ENCODE peak calls at places on chromosomes 7 and 10, in five cellular contexts. S, K, V, J and P are unnamed samples.

GRCh38 chr10:103578782-103579382 is 85.4 kb downstream of the NEURL1 start:
- DNase-seq in S (no peak), K (peak), V (no peak), J (peak), P (no peak)

GRCh38 chr7:34160261-34160752 is 255.0 kb downstream of the BMPER start:
- DNase-seq in S (no peak), K (no peak), V (no peak), J (no peak), P (no peak)

GRCh38 chr7:139095194-139095659 is 14.3 kb downstream of the ZC3HAV1 start:
- DNase-seq in S (no peak), K (no peak), V (peak), J (peak), P (no peak)

GRCh38 chr10:73471226-73471625 is 24.6 kb downstream of the PPP3CB start:
- DNase-seq in S (no peak), K (no peak), V (no peak), J (no peak), P (no peak)

GRCh38 chr10:48459270-48460147 is 145.4 kb downstream of the ARHGAP22 start:
- DNase-seq in S (no peak), K (no peak), V (no peak), J (no peak), P (no peak)

GRCh38 chr7:4613855-4614548 is 68.1 kb upstream of the FOXK1 start:
- DNase-seq in S (peak), K (no peak), V (no peak), J (no peak), P (no peak)

GRCh38 chr7:122833888-122834570 is 52.2 kb downstream of the CADPS2 start:
- DNase-seq in S (no peak), K (no peak), V (no peak), J (no peak), P (no peak)

GRCh38 chr7:36967387-36967786 is 243.1 kb upstream of the AOAH start:
- DNase-seq in S (peak), K (peak), V (no peak), J (peak), P (peak)

GRCh38 chr10:71087622-71088021 is 124.7 kb upstream of the UNC5B start:
- DNase-seq in S (no peak), K (no peak), V (no peak), J (peak), P (peak)

GRCh38 chr10:71084818-71085126 is 127.6 kb upstream of the UNC5B start:
- DNase-seq in S (no peak), K (no peak), V (no peak), J (no peak), P (no peak)

GRCh38 chr10:71084061-71084817 is 128.1 kb upstream of the UNC5B start:
- DNase-seq in S (no peak), K (no peak), V (no peak), J (no peak), P (no peak)

GRCh38 chr10:71086439-71087080 is 125.8 kb upstream of the UNC5B start:
- DNase-seq in S (no peak), K (no peak), V (no peak), J (peak), P (no peak)

GRCh38 chr10:71085689-71086438 is 126.5 kb upstream of the UNC5B start:
- DNase-seq in S (no peak), K (no peak), V (no peak), J (peak), P (no peak)
- TF ChIP-seq FOXM1 in S (no peak), K (no peak), V (no peak), J (no peak), P (no peak)

DNA sequence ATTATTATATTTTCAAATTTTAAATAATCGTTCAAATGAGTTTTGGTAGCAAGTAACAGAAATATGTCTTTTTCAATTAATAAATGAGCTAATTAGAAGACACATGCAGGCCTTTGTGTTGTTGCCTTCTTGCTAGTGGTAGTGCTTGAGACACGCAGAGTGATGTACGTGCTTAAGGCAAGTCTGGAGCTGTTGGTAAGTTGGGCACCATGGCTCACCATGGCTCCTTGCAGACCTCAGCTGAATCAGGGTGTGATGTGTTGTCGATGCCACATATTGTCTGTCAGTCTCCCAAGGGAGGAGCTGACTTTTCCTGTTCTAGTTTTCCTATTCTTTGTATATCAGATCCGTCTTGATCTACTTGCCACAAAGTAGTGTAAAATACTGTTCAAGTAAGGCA is 8.3 kb downstream of the CDK14 start:
- DNase-seq in S (no peak), K (no peak), V (no peak), J (no peak), P (no peak)
- TF ChIP-seq FOXM1 in S (no peak), K (no peak), V (no peak), J (no peak), P (no peak)

DNA sequence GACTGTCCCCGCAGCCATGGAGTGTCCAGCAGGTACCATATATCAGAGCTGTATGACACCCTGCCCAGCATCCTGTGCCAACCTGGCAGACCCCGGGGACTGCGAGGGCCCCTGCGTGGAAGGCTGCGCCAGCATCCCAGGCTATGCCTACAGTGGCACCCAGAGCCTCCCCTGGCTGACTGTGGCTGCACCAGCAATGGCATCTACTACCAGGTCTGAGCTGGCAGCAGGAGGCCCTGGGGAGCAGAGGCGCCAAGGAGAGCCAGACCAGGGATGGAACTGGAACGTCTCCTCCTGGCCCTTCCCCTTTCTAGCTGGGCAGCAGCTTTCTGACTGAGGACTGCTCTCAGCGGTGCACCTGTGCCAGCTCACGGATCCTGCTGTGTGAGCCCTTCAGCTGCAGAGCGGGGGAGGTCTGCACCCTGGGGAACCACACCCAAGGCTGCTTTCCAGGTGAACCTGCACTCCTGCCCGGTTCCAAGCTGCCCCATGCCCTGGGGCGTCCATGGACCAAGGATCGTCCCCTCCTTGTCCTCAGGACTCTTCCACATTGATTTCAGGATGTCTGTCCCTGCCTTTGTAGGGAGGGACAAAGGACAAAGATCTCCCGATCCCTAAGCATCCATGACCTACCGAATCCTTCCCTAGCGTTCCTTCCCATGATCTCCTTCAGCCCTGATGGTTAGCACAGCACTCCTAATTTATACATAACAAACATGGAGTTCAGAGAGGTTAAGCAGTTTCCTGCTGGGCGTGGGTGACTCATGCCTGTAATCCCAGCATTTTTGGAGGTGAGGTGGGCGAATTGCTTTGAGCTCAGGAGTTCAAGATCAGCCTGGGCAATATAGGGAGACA is 33.3 kb downstream of the EPHB4 start:
- DNase-seq in S (no peak), K (no peak), V (no peak), J (no peak), P (no peak)
- TF ChIP-seq FOXM1 in S (no peak), K (no peak), V (no peak), J (no peak), P (no peak)

GRCh38 chr10:78727251-78727650 is 341.5 kb upstream of the ZMIZ1 start:
- DNase-seq in S (peak), K (no peak), V (no peak), J (no peak), P (no peak)

GRCh38 chr10:78728176-78728575 is 340.6 kb upstream of the ZMIZ1 start:
- DNase-seq in S (no peak), K (no peak), V (no peak), J (no peak), P (no peak)

GRCh38 chr10:78726171-78726570 is 342.6 kb upstream of the ZMIZ1 start:
- DNase-seq in S (no peak), K (no peak), V (no peak), J (no peak), P (no peak)

GRCh38 chr10:78729366-78729765 is 339.4 kb upstream of the ZMIZ1 start:
- DNase-seq in S (no peak), K (no peak), V (no peak), J (no peak), P (no peak)

GRCh38 chr10:78727728-78728127 is 341.0 kb upstream of the ZMIZ1 start:
- DNase-seq in S (peak), K (no peak), V (no peak), J (no peak), P (no peak)
- TF ChIP-seq FOXM1 in S (no peak), K (no peak), V (no peak), J (no peak), P (no peak)

GRCh38 chr7:264541-265191 is 25.3 kb upstream of the FOXL3 start:
- DNase-seq in S (no peak), K (no peak), V (no peak), J (no peak), P (no peak)

GRCh38 chr7:260441-261281 is 29.3 kb upstream of the FOXL3 start:
- DNase-seq in S (no peak), K (no peak), V (no peak), J (no peak), P (no peak)

GRCh38 chr7:259751-260405 is 30.1 kb upstream of the FOXL3 start:
- DNase-seq in S (no peak), K (no peak), V (no peak), J (no peak), P (no peak)

GRCh38 chr7:261341-262250 is 28.4 kb upstream of the FOXL3 start:
- DNase-seq in S (no peak), K (no peak), V (no peak), J (no peak), P (no peak)

GRCh38 chr7:262251-262572 is 27.8 kb upstream of the FOXL3 start:
- DNase-seq in S (no peak), K (no peak), V (no peak), J (no peak), P (no peak)
- TF ChIP-seq FOXM1 in S (no peak), K (no peak), V (no peak), J (no peak), P (no peak)

GRCh38 chr7:132933076-132933466 is 148.8 kb downstream of the CHCHD3 start:
- DNase-seq in S (no peak), K (no peak), V (no peak), J (no peak), P (no peak)

GRCh38 chr7:132934017-132934416 is 147.9 kb downstream of the CHCHD3 start:
- DNase-seq in S (no peak), K (no peak), V (peak), J (no peak), P (no peak)

GRCh38 chr7:132935608-132936007 is 146.3 kb downstream of the CHCHD3 start:
- DNase-seq in S (no peak), K (no peak), V (no peak), J (no peak), P (no peak)

GRCh38 chr7:132932321-132933075 is 149.4 kb downstream of the CHCHD3 start:
- DNase-seq in S (no peak), K (no peak), V (no peak), J (no peak), P (no peak)

GRCh38 chr7:132930881-132931280 is 151.0 kb downstream of the CHCHD3 start:
- DNase-seq in S (no peak), K (peak), V (no peak), J (peak), P (peak)
- TF ChIP-seq FOXM1 in S (no peak), K (no peak), V (no peak), J (no peak), P (no peak)

DNA sequence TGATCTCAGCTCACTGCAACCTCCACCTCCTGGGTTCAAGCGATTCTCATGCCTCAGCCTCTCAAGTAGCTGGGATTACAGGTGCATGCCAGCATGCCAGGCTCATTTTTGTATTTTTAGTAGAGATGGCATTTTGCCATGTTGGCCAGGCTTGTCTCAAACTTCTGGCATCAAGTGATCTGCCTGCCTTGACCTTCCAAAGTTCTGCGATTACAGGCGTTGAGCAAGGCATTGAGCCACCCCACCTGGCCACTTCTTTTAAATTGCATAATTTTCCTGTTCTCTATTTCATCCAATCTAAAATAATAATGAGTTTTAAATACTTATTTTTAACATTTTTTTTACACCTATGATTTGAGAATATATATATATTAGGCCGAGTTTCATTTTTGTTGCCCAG is 512.4 kb upstream of the C7orf33 start:
- DNase-seq in S (no peak), K (no peak), V (no peak), J (no peak), P (no peak)
- TF ChIP-seq FOXM1 in S (no peak), K (no peak), V (no peak), J (no peak), P (no peak)

GRCh38 chr10:35637456-35637855 is 4.6 kb downstream of the FZD8 start:
- DNase-seq in S (no peak), K (no peak), V (no peak), J (no peak), P (no peak)
- TF ChIP-seq FOXM1 in S (no peak), K (no peak), V (no peak), J (no peak), P (no peak)

DNA sequence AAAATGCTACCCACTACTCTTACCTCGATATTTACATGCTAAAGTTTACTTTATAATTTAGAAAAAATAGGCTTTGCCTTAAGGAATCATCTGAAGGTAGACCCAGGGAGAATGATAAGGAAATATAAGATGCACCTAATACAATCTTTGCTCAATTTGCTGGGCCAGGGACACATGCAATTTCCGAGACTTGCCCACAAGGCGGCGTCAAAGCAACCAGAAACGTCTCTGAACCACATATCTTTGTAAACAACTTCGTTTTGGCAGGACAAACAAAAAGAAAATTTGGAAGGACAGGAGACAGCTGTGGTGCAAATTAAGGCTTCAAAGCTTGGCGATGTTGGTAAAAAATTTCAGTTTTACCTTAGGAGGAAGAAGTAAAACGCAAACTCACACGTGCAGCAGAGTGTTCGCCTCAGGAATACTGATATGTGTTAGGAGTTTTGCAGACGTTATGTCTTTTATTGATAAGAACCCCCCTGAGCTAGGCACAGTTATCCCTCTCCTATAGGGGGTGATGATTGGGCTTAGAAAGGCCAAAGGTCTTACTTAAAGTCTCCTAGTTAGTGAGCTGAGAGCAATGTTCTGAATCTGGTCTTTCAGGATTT is 134.3 kb downstream of the PRKCQ start:
- DNase-seq in S (peak), K (peak), V (no peak), J (peak), P (peak)
- TF ChIP-seq FOXM1 in S (no peak), K (no peak), V (no peak), J (no peak), P (no peak)